ENCODE peak calls at places on chromosomes 6 and 20, in five cellular contexts. I is body of pancreas, F is adrenal gland, Z is IMR-90, L is Peyer's patch. M is an unnamed sample.
A peak's percentile ranks its signal among the peaks of the same experiment; 100 is the strongest.

GRCh38 chr6:157219201-157220200 is 103.8 kb downstream of the TMEM242 start:
- DNase-seq in I (no peak), F (no peak), Z (peak; percentile 63), L (no peak), M (peak; percentile 71)

GRCh38 chr20:44021900-44022299 is 107.2 kb downstream of the TOX2 start:
- DNase-seq in I (no peak), F (peak; percentile 42), Z (no peak), L (no peak), M (no peak)

GRCh38 chr6:10968776-10969175 is 75.3 kb downstream of the ELOVL2 start:
- DNase-seq in I (no peak), F (no peak), Z (peak; percentile 95), L (no peak), M (no peak)

GRCh38 chr6:83854766-83855165 is 1.6 kb downstream of the RIPPLY2 start:
- DNase-seq in I (no peak), F (no peak), Z (no peak), L (no peak), M (no peak)

GRCh38 chr20:2330090-2330695 is 34.4 kb downstream of the TGM3 start:
- DNase-seq in I (no peak), F (no peak), Z (no peak), L (no peak), M (no peak)

GRCh38 chr6:46010771-46011170 is 4.9 kb downstream of the CLIC5 start:
- DNase-seq in I (no peak), F (no peak), Z (no peak), L (no peak), M (no peak)

GRCh38 chr20:10063482-10063881 is 28.7 kb downstream of the ANKEF1 start:
- DNase-seq in I (no peak), F (no peak), Z (no peak), L (no peak), M (no peak)

GRCh38 chr6:158622545-158623190 is 21.9 kb downstream of the DYNLT1 start:
- DNase-seq in I (no peak), F (peak; percentile 49), Z (no peak), L (no peak), M (no peak)

GRCh38 chr20:4702562-4703280 is 19.0 kb upstream of the PRND start:
- DNase-seq in I (no peak), F (no peak), Z (no peak), L (no peak), M (no peak)

GRCh38 chr6:97465877-97466710 is 183.1 kb upstream of the MMS22L start:
- DNase-seq in I (no peak), F (no peak), Z (no peak), L (no peak), M (no peak)

GRCh38 chr20:15036938-15037337 is 699.5 kb upstream of the FLRT3 start:
- DNase-seq in I (no peak), F (no peak), Z (no peak), L (no peak), M (no peak)

GRCh38 chr6:80331522-80331921 is 225.1 kb downstream of the BCKDHB start:
- DNase-seq in I (no peak), F (no peak), Z (no peak), L (no peak), M (no peak)

GRCh38 chr6:138454976-138455706 is 44.2 kb downstream of the NHSL1 start:
- DNase-seq in I (peak; percentile 59), F (no peak), Z (no peak), L (peak; percentile 80), M (no peak)

GRCh38 chr6:21099338-21100314 is 493.9 kb upstream of the SOX4 start:
- DNase-seq in I (no peak), F (no peak), Z (no peak), L (no peak), M (no peak)

GRCh38 chr20:39075731-39076130 is 113.6 kb downstream of the DHX35 start:
- DNase-seq in I (no peak), F (no peak), Z (no peak), L (no peak), M (no peak)

GRCh38 chr20:25054995-25055629 is 2.8 kb downstream of the ACSS1 start:
- DNase-seq in I (no peak), F (no peak), Z (peak; percentile 13), L (no peak), M (no peak)

GRCh38 chr6:87747646-87748045 is 45.6 kb upstream of the AKIRIN2 start:
- DNase-seq in I (no peak), F (no peak), Z (no peak), L (no peak), M (no peak)

GRCh38 chr6:112957526-112957916 is 610.4 kb downstream of the RFPL4B start:
- DNase-seq in I (no peak), F (no peak), Z (no peak), L (no peak), M (no peak)

GRCh38 chr6:4849214-4849613 is 73.0 kb downstream of the CDYL start:
- DNase-seq in I (no peak), F (no peak), Z (peak; percentile 10), L (no peak), M (no peak)

GRCh38 chr6:45174045-45174444 is 154.1 kb upstream of the RUNX2 start:
- DNase-seq in I (no peak), F (no peak), Z (no peak), L (no peak), M (no peak)

GRCh38 chr6:71383476-71383875 is 94.9 kb downstream of the OGFRL1 start:
- DNase-seq in I (no peak), F (no peak), Z (no peak), L (no peak), M (no peak)
- H3K27ac ChIP-seq in I (peak overlapping the region; percentile 37), F (no peak overlapping the region), Z (no peak overlapping the region), L (no peak overlapping the region), M (no peak overlapping the region)

GRCh38 chr20:36676701-36677421 is 30.9 kb upstream of the SLA2 start:
- DNase-seq in I (no peak), F (no peak), Z (no peak), L (no peak), M (no peak)
- TF ChIP-seq POLR2A in I (no peak), F (no peak), Z (no peak), L (no peak), M (no peak)

GRCh38 chr6:14406616-14407343 is 289.2 kb downstream of the CD83 start:
- DNase-seq in I (no peak), F (no peak), Z (no peak), L (no peak), M (no peak)
- H3K27ac ChIP-seq in I (no peak overlapping the region), F (no peak overlapping the region), Z (no peak overlapping the region), L (no peak overlapping the region), M (no peak overlapping the region)

GRCh38 chr6:167791036-167791779 is 35.5 kb upstream of the AFDN start:
- DNase-seq in I (peak; percentile 55), F (peak; percentile 35), Z (no peak), L (no peak), M (peak; percentile 66)
- TF ChIP-seq POLR2A in I (peak; percentile 34), F (no peak), Z (no peak), L (no peak), M (no peak)

GRCh38 chr20:31544600-31544999 is 30.4 kb downstream of the HM13 start:
- DNase-seq in I (no peak), F (no peak), Z (no peak), L (no peak), M (no peak)
- H3K27ac ChIP-seq in I (no peak overlapping the region), F (peak overlapping the region; percentile 2), Z (peak overlapping the region; percentile 98), L (no peak overlapping the region), M (no peak overlapping the region)

GRCh38 chr6:14108571-14109410 is 8.8 kb upstream of the CD83 start:
- DNase-seq in I (no peak), F (peak; percentile 61), Z (no peak), L (peak; percentile 81), M (peak; percentile 85)
- TF ChIP-seq POLR2A in I (no peak), F (no peak), Z (no peak), L (no peak), M (no peak)

GRCh38 chr6:7050099-7050498 is 57.7 kb upstream of the RREB1 start:
- DNase-seq in I (no peak), F (no peak), Z (no peak), L (no peak), M (no peak)
- H3K27ac ChIP-seq in I (peak overlapping the region; percentile 89), F (no peak overlapping the region), Z (no peak overlapping the region), L (no peak overlapping the region), M (no peak overlapping the region)